ENCODE peak calls at places on chromosome 17, in nine cellular contexts. G is pancreas, C is GM23338, L is thoracic aorta, H is lower leg skin, M is lung, P is AG09309, N is heart left ventricle, E is AG09319. D is an unnamed sample.

GRCh38 chr17:60506312-60506711 is 19.7 kb downstream of the APPBP2 start:
- DNase-seq in G (no peak), C (no peak), L (no peak), H (no peak), M (no peak), P (peak; percentile 24), N (no peak), E (no peak), D (no peak)

GRCh38 chr17:43468746-43469544 is 14.8 kb upstream of the DHX8 start:
- DNase-seq in G (no peak), C (no peak), L (no peak), H (peak; percentile 49), M (no peak), P (peak; percentile 72), N (no peak), E (peak; percentile 50), D (no peak)

GRCh38 chr17:81022371-81022729 is 12.6 kb upstream of the BAIAP2 start:
- DNase-seq in G (no peak), C (no peak), L (no peak), H (no peak), M (no peak), P (no peak), N (no peak), E (no peak), D (no peak)

GRCh38 chr17:59791603-59792457 is 84.4 kb downstream of the VMP1 start:
- DNase-seq in G (no peak), C (no peak), L (no peak), H (no peak), M (no peak), P (no peak), N (no peak), E (no peak), D (no peak)

GRCh38 chr17:36072431-36073121 is 8.5 kb downstream of the CCL18 start:
- DNase-seq in G (peak; percentile 56), C (peak; percentile 90), L (no peak), H (no peak), M (peak; percentile 58), P (no peak), N (peak; percentile 46), E (no peak), D (peak; percentile 53)

GRCh38 chr17:82097187-82097918 is 683 bp downstream of the FASN start:
- DNase-seq in G (peak; percentile 60), C (peak; percentile 25), L (no peak), H (no peak), M (no peak), P (peak; percentile 4), N (peak; percentile 49), E (no peak), D (no peak)

GRCh38 chr17:42561908-42562844 is at the start of gene COASY:
- DNase-seq in G (peak; percentile 96), C (peak; percentile 99), L (peak; percentile 89), H (peak; percentile 95), M (peak; percentile 96), P (peak; percentile 89), N (peak; percentile 97), E (peak; percentile 95), D (peak; percentile 95)

GRCh38 chr17:14198013-14198412 is 38.6 kb downstream of the CDRT15 start:
- DNase-seq in G (peak; percentile 31), C (peak; percentile 56), L (no peak), H (no peak), M (peak; percentile 65), P (no peak), N (peak; percentile 32), E (no peak), D (no peak)

GRCh38 chr17:42438600-42439567 is 15.8 kb upstream of the CAVIN1 start:
- DNase-seq in G (no peak), C (peak; percentile 69), L (no peak), H (no peak), M (no peak), P (no peak), N (no peak), E (no peak), D (no peak)

GRCh38 chr17:39391448-39391847 is 10.0 kb downstream of the FBXL20 start:
- DNase-seq in G (no peak), C (no peak), L (no peak), H (no peak), M (no peak), P (no peak), N (no peak), E (no peak), D (no peak)

GRCh38 chr17:50157891-50158290 is 7.4 kb upstream of the PPP1R9B start:
- DNase-seq in G (no peak), C (no peak), L (no peak), H (no peak), M (no peak), P (no peak), N (no peak), E (no peak), D (no peak)

GRCh38 chr17:40176409-40177110 is 710 bp upstream of the RAPGEFL1 start:
- DNase-seq in G (no peak), C (no peak), L (no peak), H (peak; percentile 75), M (peak; percentile 58), P (no peak), N (no peak), E (no peak), D (no peak)

GRCh38 chr17:53570731-53571130 is 252.0 kb upstream of the KIF2B start:
- DNase-seq in G (no peak), C (no peak), L (no peak), H (no peak), M (no peak), P (no peak), N (no peak), E (no peak), D (no peak)
- TF ChIP-seq CTCF in G (no peak), C (peak; percentile 20), L (no peak), H (no peak), M (no peak), P (no peak), N (no peak), E (no peak), D (no peak)

GRCh38 chr17:75900691-75901533 is 3.8 kb downstream of the MRPL38 start:
- DNase-seq in G (no peak), C (no peak), L (no peak), H (no peak), M (no peak), P (no peak), N (no peak), E (no peak), D (no peak)
- TF ChIP-seq CTCF in G (no peak), C (no peak), L (no peak), H (no peak), M (no peak), P (no peak), N (no peak), E (no peak), D (no peak)

GRCh38 chr17:28407130-28407973 is 1.3 kb upstream of the SLC46A1 start:
- DNase-seq in G (no peak), C (peak; percentile 68), L (no peak), H (no peak), M (no peak), P (no peak), N (no peak), E (no peak), D (no peak)
- TF ChIP-seq CTCF in G (no peak), C (peak; percentile 43), L (no peak), H (no peak), M (no peak), P (no peak), N (no peak), E (no peak), D (no peak)

GRCh38 chr17:45256114-45256966 is 5.6 kb downstream of the SPATA32 start:
- DNase-seq in G (no peak), C (peak; percentile 66), L (no peak), H (no peak), M (no peak), P (no peak), N (no peak), E (no peak), D (no peak)
- TF ChIP-seq CTCF in G (no peak), C (peak; percentile 25), L (no peak), H (no peak), M (no peak), P (no peak), N (no peak), E (no peak), D (peak; percentile 44)

GRCh38 chr17:61946359-61946758 is 18.6 kb upstream of the INTS2 start:
- DNase-seq in G (no peak), C (no peak), L (no peak), H (no peak), M (no peak), P (no peak), N (no peak), E (no peak), D (no peak)
- TF ChIP-seq CTCF in G (no peak), C (no peak), L (no peak), H (no peak), M (no peak), P (no peak), N (no peak), E (no peak), D (no peak)